ENCODE peak calls at places on chromosomes 6 and 20, in nine cellular contexts. O is body of pancreas, C is heart left ventricle, P is right lobe of liver, S is GM12878, I is K562, W is upper lobe of left lung, M is HCT116, L is IMR-90. F is an unnamed sample. For H3K36me3, the result is how much of the 10 kb centered on the place peaks cover.

GRCh38 chr6:139334791-139335446 is 39.5 kb downstream of the CITED2 start:
- ATAC-seq in O (peak), C (no peak), P (no peak), S (no peak), I (no peak), W (peak), M (no peak), L (peak), F (peak)

GRCh38 chr6:151682922-151683321 is 124.6 kb upstream of the ESR1 start:
- ATAC-seq in O (no peak), C (no peak), P (peak), S (no peak), I (no peak), W (no peak), M (no peak), L (no peak), F (no peak)

GRCh38 chr20:5859611-5860010 is 90.7 kb downstream of the TRMT6 start:
- ATAC-seq in O (no peak), C (no peak), P (no peak), S (no peak), I (no peak), W (no peak), M (no peak), L (no peak), F (no peak)

GRCh38 chr6:128731249-128732165 is 151.4 kb upstream of the LAMA2 start:
- ATAC-seq in O (no peak), C (peak), P (peak), S (peak), I (no peak), W (peak), M (peak), L (peak), F (peak)

GRCh38 chr6:132270745-132271414 is 130.4 kb downstream of the MOXD1 start:
- ATAC-seq in O (peak), C (no peak), P (peak), S (no peak), I (no peak), W (no peak), M (no peak), L (no peak), F (no peak)

GRCh38 chr6:166942393-166943168 is 13.8 kb downstream of the RNASET2 start:
- ATAC-seq in O (no peak), C (no peak), P (no peak), S (no peak), I (peak), W (peak), M (no peak), L (no peak), F (no peak)

GRCh38 chr6:144094731-144095133 is 641 bp downstream of the SF3B5 start:
- ATAC-seq in O (no peak), C (no peak), P (no peak), S (peak), I (peak), W (no peak), M (no peak), L (peak), F (no peak)

GRCh38 chr20:16760431-16761304 is 12.5 kb downstream of the OTOR start:
- ATAC-seq in O (peak), C (no peak), P (no peak), S (no peak), I (no peak), W (no peak), M (peak), L (no peak), F (no peak)

GRCh38 chr6:156627524-156627923 is 149.7 kb upstream of the ARID1B start:
- ATAC-seq in O (no peak), C (no peak), P (no peak), S (no peak), I (no peak), W (no peak), M (peak), L (no peak), F (no peak)

GRCh38 chr6:150717419-150717818 is 117.7 kb downstream of the PLEKHG1 start:
- ATAC-seq in O (peak), C (no peak), P (peak), S (no peak), I (no peak), W (peak), M (peak), L (no peak), F (no peak)

GRCh38 chr6:33697845-33698244 is 13.7 kb downstream of the UQCC2 start:
- ATAC-seq in O (no peak), C (no peak), P (no peak), S (no peak), I (no peak), W (no peak), M (no peak), L (no peak), F (no peak)

GRCh38 chr6:108582618-108583017 is 21.9 kb downstream of the FOXO3 start:
- ATAC-seq in O (no peak), C (no peak), P (no peak), S (no peak), I (no peak), W (no peak), M (no peak), L (no peak), F (no peak)

GRCh38 chr6:2542101-2542857 is 208.4 kb downstream of the MYLK4 start:
- ATAC-seq in O (no peak), C (no peak), P (no peak), S (no peak), I (peak), W (peak), M (no peak), L (no peak), F (no peak)

GRCh38 chr6:43448916-43449315 is 6.4 kb downstream of the DLK2 start:
- ATAC-seq in O (no peak), C (no peak), P (no peak), S (no peak), I (no peak), W (no peak), M (no peak), L (no peak), F (no peak)

GRCh38 chr6:20716865-20717264 is 182.6 kb downstream of the CDKAL1 start:
- ATAC-seq in O (no peak), C (no peak), P (no peak), S (peak), I (peak), W (no peak), M (no peak), L (no peak), F (no peak)

GRCh38 chr6:105890521-105891244 is 195.5 kb upstream of the PRDM1 start:
- ATAC-seq in O (no peak), C (no peak), P (no peak), S (no peak), I (no peak), W (no peak), M (peak), L (no peak), F (no peak)

GRCh38 chr20:48751871-48752270 is 75.9 kb downstream of the PREX1 start:
- ATAC-seq in O (no peak), C (no peak), P (no peak), S (peak), I (no peak), W (no peak), M (no peak), L (no peak), F (no peak)

GRCh38 chr20:62982124-62983075 is 24.4 kb downstream of the BHLHE23 start:
- ATAC-seq in O (no peak), C (no peak), P (no peak), S (no peak), I (no peak), W (no peak), M (no peak), L (no peak), F (no peak)

GRCh38 chr6:38495511-38495910 is 144.2 kb downstream of the BTBD9 start:
- ATAC-seq in O (no peak), C (no peak), P (no peak), S (peak), I (no peak), W (no peak), M (no peak), L (no peak), F (no peak)

GRCh38 chr20:6866741-6867140 is 99.3 kb downstream of the BMP2 start:
- ATAC-seq in O (no peak), C (no peak), P (no peak), S (no peak), I (no peak), W (no peak), M (no peak), L (no peak), F (no peak)

GRCh38 chr6:42269974-42270510 is 52.4 kb upstream of the MRPS10 start:
- ATAC-seq in O (no peak), C (no peak), P (no peak), S (peak), I (no peak), W (no peak), M (no peak), L (no peak), F (no peak)

GRCh38 chr20:9926476-9926875 is 87.6 kb upstream of the PAK5 start:
- ATAC-seq in O (no peak), C (no peak), P (no peak), S (no peak), I (no peak), W (no peak), M (peak), L (no peak), F (no peak)

GRCh38 chr6:46201701-46202100 is 30.9 kb upstream of the ENPP5 start:
- ATAC-seq in O (no peak), C (no peak), P (no peak), S (no peak), I (no peak), W (no peak), M (no peak), L (no peak), F (no peak)

GRCh38 chr20:16712541-16712947 is 17.3 kb upstream of the SNRPB2 start:
- ATAC-seq in O (no peak), C (no peak), P (no peak), S (no peak), I (no peak), W (no peak), M (no peak), L (no peak), F (no peak)

DNA sequence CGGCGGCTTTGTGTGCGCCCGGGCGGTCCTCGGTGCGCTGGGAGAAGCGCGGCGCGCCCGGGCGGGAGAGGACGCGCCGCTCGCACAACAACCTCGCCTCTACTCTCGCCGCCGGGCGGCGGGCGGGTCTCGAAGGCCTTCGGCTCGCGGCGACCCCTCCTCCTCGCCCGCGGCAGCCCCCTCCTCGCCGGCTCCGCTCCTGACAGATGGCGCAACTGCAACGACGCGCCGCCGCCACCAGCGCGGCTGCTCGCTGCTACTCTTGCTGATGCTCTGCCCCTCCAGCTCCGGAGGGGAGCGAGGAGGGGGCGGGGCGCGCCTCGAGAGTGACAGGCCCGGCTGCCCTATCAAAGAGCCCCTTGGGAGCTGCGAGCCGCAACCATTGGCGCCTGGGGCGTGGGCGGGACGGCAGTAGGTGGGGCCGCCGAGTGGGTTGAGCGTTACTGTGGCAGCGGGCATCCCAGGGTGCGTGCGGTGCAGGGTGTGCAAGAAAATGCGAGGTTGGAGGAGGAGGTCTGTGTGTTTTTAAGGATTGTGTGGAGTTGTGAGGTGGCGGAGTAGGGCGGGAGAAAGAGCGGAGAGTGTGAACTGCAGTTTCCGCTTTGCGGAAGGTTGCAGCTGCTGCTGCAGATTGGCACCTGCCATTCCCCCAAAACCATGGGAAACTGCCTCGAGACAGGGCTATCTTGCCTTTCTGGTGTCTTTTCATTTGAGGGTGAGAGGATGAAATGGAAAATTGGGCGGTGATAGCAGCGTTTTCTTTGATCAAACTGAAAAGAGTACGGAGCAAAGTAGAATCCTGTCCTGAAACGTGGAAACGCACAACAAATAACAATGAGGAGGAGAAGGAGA is at the start of gene FYN:
- ATAC-seq in O (peak), C (peak), P (peak), S (peak), I (peak), W (peak), M (peak), L (peak), F (peak)
- TF ChIP-seq POLR2A in O (peak), C (peak), P (peak), S (peak), I (no peak), W (no peak), M (no peak), L (peak), F (peak)

GRCh38 chr6:7196019-7196402 is 88.2 kb downstream of the RREB1 start:
- ATAC-seq in O (peak), C (no peak), P (peak), S (no peak), I (peak), W (peak), M (no peak), L (no peak), F (no peak)
- TF ChIP-seq CTCF in O (no peak), C (no peak), P (no peak), S (no peak), I (no peak), W (no peak), M (no peak), L (no peak), F (no peak)

DNA sequence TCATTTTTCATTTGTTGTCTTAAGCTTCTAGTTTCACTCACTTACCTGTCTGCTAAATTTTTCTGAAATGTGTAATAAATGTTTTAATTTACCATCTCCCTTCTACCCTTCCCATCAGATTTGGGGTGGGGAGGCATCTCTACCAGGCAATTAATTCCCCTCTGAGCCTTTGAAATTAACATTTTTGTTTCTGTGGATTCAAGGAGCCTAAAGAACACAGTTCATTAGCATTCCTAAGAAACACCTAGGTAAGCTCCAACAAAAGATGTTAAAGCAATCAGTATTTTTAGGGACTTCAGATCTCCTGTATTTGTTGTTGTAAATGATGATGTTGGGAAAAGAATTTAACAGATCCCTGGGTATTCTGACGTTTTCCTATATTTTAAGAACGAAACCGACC is 6.6 kb downstream of the TOP1 start:
- ATAC-seq in O (no peak), C (no peak), P (no peak), S (no peak), I (no peak), W (no peak), M (no peak), L (no peak), F (no peak)
- H3K36me3 ChIP-seq in O (under half), C (under half), P (under half), S (under half), I (half or more), W (under half), M (under half), L (under half), F (under half)

GRCh38 chr6:25990172-25990873 is 27.7 kb downstream of the TRIM38 start:
- ATAC-seq in O (no peak), C (no peak), P (no peak), S (no peak), I (no peak), W (no peak), M (no peak), L (no peak), F (no peak)

GRCh38 chr6:25995507-25995906 is 32.9 kb downstream of the TRIM38 start:
- ATAC-seq in O (no peak), C (no peak), P (no peak), S (peak), I (no peak), W (no peak), M (no peak), L (no peak), F (no peak)

GRCh38 chr6:25991785-25992412 is 29.3 kb downstream of the TRIM38 start:
- ATAC-seq in O (peak), C (peak), P (peak), S (peak), I (peak), W (peak), M (no peak), L (peak), F (peak)

GRCh38 chr6:25993038-25993684 is 30.6 kb downstream of the TRIM38 start:
- ATAC-seq in O (peak), C (peak), P (peak), S (peak), I (peak), W (peak), M (peak), L (peak), F (no peak)

DNA sequence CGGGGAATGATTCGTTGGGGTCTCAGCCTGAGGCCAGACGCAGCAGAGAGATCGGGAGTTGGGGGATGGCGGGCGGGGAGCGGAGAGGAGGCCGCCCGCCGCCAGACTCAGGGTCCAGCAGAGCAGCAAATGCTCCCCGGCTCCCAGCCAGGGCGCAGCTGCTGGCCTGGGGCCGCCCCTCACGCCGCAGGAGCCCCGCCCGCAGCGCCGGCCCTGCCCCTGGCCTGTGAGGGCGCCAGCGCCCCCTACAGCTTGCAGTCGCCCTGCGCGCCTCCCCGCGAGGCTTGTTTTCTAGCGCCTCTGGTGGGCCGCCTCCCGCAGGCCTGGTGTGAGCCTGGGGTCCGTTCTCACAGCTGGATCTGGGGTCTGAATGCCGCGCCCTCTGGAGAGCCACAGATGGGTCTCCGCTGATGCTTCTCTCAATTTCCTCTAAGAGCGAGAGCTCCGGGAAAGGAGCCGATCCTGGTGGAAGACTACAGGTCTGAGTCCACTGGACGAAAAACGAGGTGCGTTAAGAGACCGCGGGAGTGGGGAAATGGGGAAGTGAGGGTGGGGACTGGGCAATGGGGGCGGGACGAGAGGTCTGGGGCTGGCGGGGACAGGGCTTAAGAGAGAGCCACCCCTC is 29.9 kb downstream of the TRIM38 start:
- ATAC-seq in O (peak), C (peak), P (peak), S (peak), I (peak), W (peak), M (peak), L (peak), F (peak)
- TF ChIP-seq POLR2A in O (peak), C (peak), P (peak), S (peak), I (peak), W (peak), M (peak), L (peak), F (peak)

DNA sequence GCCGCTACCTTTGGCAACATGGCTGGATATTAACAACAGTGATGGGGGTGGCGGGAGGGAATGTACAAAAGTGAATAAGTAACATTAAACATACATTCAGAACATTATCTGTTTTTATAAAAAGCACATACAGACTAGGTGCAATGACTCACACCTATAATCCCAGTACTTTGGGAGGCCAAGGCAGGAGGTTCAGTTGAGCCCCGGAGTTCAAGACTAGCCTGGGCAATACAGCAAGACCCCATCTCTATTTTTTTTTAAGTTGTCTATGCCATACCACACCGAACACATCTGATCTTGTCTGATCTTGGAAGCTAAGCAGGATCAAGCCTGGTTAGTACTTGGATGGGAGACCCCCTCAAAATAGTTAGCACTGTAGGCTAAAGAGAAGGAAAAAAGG is 1.7 kb upstream of the HCK start:
- ATAC-seq in O (no peak), C (no peak), P (no peak), S (no peak), I (no peak), W (no peak), M (no peak), L (no peak), F (no peak)
- TF ChIP-seq CTCF in O (no peak), C (no peak), P (no peak), S (no peak), I (no peak), W (no peak), M (no peak), L (no peak), F (no peak)

GRCh38 chr20:49942942-49943341 is 6.7 kb downstream of the RNF114 start:
- ATAC-seq in O (no peak), C (no peak), P (no peak), S (no peak), I (no peak), W (no peak), M (no peak), L (no peak), F (no peak)
- H3K36me3 ChIP-seq in O (under half), C (half or more), P (under half), S (under half), I (half or more), W (under half), M (under half), L (under half), F (half or more)

GRCh38 chr6:116062496-116062895 is 1.8 kb upstream of the FRK start:
- ATAC-seq in O (no peak), C (no peak), P (no peak), S (no peak), I (no peak), W (no peak), M (no peak), L (no peak), F (no peak)

GRCh38 chr6:116057766-116058165 is 2.9 kb downstream of the FRK start:
- ATAC-seq in O (no peak), C (no peak), P (no peak), S (no peak), I (no peak), W (no peak), M (no peak), L (no peak), F (no peak)

GRCh38 chr6:116064626-116065025 is 3.9 kb upstream of the FRK start:
- ATAC-seq in O (no peak), C (no peak), P (no peak), S (no peak), I (no peak), W (no peak), M (no peak), L (no peak), F (no peak)

GRCh38 chr6:116059713-116060571 is 749 bp downstream of the FRK start:
- ATAC-seq in O (peak), C (peak), P (peak), S (peak), I (peak), W (peak), M (peak), L (peak), F (peak)

DNA sequence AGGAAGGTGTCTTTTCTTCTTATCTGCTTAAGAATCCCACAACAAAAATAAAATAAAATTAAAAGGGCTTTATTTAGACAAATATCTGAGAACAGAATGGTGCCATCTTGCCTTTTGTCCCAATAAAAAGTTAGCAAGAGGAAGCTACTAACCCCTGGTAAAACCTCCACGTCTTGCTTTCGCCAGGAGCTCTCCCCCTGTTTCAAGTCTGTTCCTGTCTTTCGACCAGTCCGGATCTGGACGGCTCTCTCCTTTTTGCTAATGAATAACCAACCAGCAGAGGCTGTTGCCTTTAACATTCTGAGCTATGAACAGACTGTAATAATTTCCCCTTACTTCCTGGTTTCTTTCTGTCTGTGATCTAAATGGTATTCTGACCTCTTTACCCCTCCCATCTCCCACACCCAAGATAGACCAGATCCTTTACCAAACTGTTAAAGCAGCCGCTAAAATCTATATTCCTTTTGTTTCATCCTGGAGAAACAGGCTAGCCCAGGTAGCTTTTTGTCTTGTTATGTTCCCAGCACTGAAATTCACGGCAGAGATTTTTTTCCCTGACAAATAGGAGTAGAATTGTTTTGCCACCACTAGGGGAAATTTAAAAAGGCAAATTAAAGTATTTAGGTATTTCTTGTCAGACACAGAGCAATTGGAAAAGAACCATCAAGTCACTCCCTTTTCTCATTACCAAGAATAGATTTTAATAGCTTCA is at the start of gene FRK:
- ATAC-seq in O (peak), C (peak), P (peak), S (peak), I (peak), W (peak), M (peak), L (peak), F (peak)
- TF ChIP-seq POLR2A in O (peak), C (no peak), P (peak), S (no peak), I (no peak), W (peak), M (no peak), L (no peak), F (no peak)

F was measured in gastroesophageal sphincter.